ENCODE peak calls at places on chromosomes 6 and 20, in four cellular contexts. X is SJSA1, L is testis, J is pancreas. U is an unnamed sample.

GRCh38 chr6:79117752-79118151 is 39.7 kb upstream of the PHIP start:
- DNase-seq in X (no peak), J (no peak), L (no peak), U (no peak)

GRCh38 chr20:34452281-34452982 is 63.8 kb upstream of the DYNLRB1 start:
- DNase-seq in X (no peak), J (no peak), L (no peak), U (no peak)

GRCh38 chr6:82257088-82257774 is 9.7 kb upstream of the IBTK start:
- DNase-seq in J (no peak), X (no peak), L (no peak), U (no peak)

GRCh38 chr6:15066433-15067337 is 179.2 kb upstream of the JARID2 start:
- DNase-seq in X (no peak), L (peak; percentile 36), J (no peak), U (peak; percentile 56)

GRCh38 chr20:32325706-32326506 is 32.2 kb upstream of the ASXL1 start:
- DNase-seq in X (peak; percentile 66), L (no peak), J (peak; percentile 54), U (peak; percentile 65)

GRCh38 chr6:155388546-155388945 is 67.1 kb downstream of the NOX3 start:
- DNase-seq in X (no peak), L (no peak), J (no peak), U (no peak)

GRCh38 chr6:13400772-13401171 is 72.4 kb upstream of the TBC1D7 start:
- DNase-seq in X (no peak), J (no peak), L (no peak), U (no peak)

GRCh38 chr6:98203170-98203806 is 631.1 kb upstream of the POU3F2 start:
- DNase-seq in J (no peak), X (no peak), L (no peak), U (no peak)

GRCh38 chr6:121971886-121972285 is 427.6 kb upstream of the HSF2 start:
- DNase-seq in X (no peak), L (no peak), J (no peak), U (no peak)

GRCh38 chr6:14734416-14735340 is 511.2 kb upstream of the JARID2 start:
- DNase-seq in L (no peak), J (no peak), X (peak; percentile 47), U (peak; percentile 9)

GRCh38 chr6:56854086-56854485 is 100.8 kb upstream of the BEND6 start:
- DNase-seq in L (no peak), X (no peak), J (no peak), U (no peak)

GRCh38 chr20:774016-774679 is 5.8 kb upstream of the SLC52A3 start:
- DNase-seq in J (no peak), L (no peak), X (no peak), U (no peak)

GRCh38 chr6:68875403-68875802 is 240.3 kb downstream of the ADGRB3 start:
- DNase-seq in J (no peak), L (no peak), X (no peak), U (no peak)

GRCh38 chr6:105120570-105120969 is 59.2 kb downstream of the POPDC3 start:
- DNase-seq in X (no peak), L (no peak), J (no peak), U (no peak)

GRCh38 chr20:23111944-23112342 is 25.8 kb upstream of the CD93 start:
- DNase-seq in L (no peak), X (no peak), J (no peak), U (no peak)

GRCh38 chr6:16205377-16206144 is 32.8 kb upstream of the GMPR start:
- DNase-seq in L (peak; percentile 48), J (no peak), X (peak; percentile 65), U (peak; percentile 28)

GRCh38 chr20:9068896-9069663 is at the start of gene PLCB4:
- DNase-seq in X (peak; percentile 56), J (peak; percentile 15), L (peak; percentile 51), U (peak; percentile 57)

GRCh38 chr6:46584586-46584985 is 68.0 kb downstream of the CYP39A1 start:
- DNase-seq in X (no peak), J (no peak), L (no peak), U (peak; percentile 14)
- H3K27me3 ChIP-seq in X (no peaks in the 10 kb centered on the region), J (no peaks in the 10 kb centered on the region), L (no peaks in the 10 kb centered on the region), U (no peaks in the 10 kb centered on the region)

GRCh38 chr6:29886686-29887085 is 55.6 kb upstream of the HLA-A start:
- DNase-seq in X (no peak), L (no peak), J (no peak), U (no peak)
- H3K4me3 ChIP-seq in X (no peak overlapping the region), L (no peak overlapping the region), J (no peak overlapping the region), U (peak overlapping the region; percentile 56)

GRCh38 chr6:41635365-41635764 is 2.9 kb upstream of the MDFI start:
- DNase-seq in L (no peak), J (no peak), X (no peak), U (no peak)
- H3K27me3 ChIP-seq in L (no peaks in the 10 kb centered on the region), J (no peaks in the 10 kb centered on the region), X (peaks cover 33% of the 10 kb centered on the region), U (no peaks in the 10 kb centered on the region)

GRCh38 chr6:34556031-34556471 is at the start of gene SPDEF:
- DNase-seq in L (no peak), X (no peak), J (peak; percentile 24), U (no peak)
- H3K4me3 ChIP-seq in L (no peak within 1 kb of the TSS), X (no peak within 1 kb of the TSS), J (no peak within 1 kb of the TSS), U (no peak within 1 kb of the TSS)

DNA sequence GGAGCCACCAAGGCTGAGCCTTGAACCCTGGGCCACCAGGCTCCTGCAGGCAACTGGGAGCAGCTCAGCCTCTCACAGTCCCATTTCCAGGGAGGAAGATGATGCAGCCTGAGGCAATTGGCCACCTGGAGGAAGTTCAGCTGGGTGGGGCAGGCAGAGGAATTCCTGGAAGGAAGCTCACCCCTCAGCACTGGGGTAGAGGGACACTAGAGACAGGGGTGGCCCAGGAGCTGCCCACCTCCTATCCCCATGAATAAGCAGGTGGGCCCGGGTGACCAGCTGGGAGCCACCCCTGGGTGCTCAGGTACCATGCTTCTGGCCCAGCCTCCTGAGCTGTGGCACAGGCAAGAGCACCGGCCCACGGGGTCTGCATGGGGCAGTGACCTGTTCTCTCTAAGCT is 3.6 kb upstream of the HSPA12B start:
- DNase-seq in L (no peak), X (no peak), J (no peak), U (no peak)
- H3K27me3 ChIP-seq in L (no peaks in the 10 kb centered on the region), X (peaks cover 49% of the 10 kb centered on the region), J (no peaks in the 10 kb centered on the region), U (no peaks in the 10 kb centered on the region)

GRCh38 chr6:28383235-28384142 is 16.1 kb downstream of the ZSCAN12 start:
- DNase-seq in L (peak; percentile 94), J (peak; percentile 85), X (no peak), U (no peak)
- H3K4me3 ChIP-seq in L (peak overlapping the region; percentile 47), J (peak overlapping the region; percentile 50), X (no peak overlapping the region), U (no peak overlapping the region)

GRCh38 chr6:37872385-37872768 is 52.9 kb downstream of the ZFAND3 start:
- DNase-seq in L (no peak), J (no peak), X (no peak), U (no peak)
- H3K27me3 ChIP-seq in L (no peaks in the 10 kb centered on the region), J (no peaks in the 10 kb centered on the region), X (no peaks in the 10 kb centered on the region), U (no peaks in the 10 kb centered on the region)

U was measured in MG63.